ENCODE peak calls at places on chromosomes 2 and 18, in five cellular contexts. U is trophoblast cell, I is H1, D is H9, Q is neuronal stem cell. E is an unnamed sample.
A peak's percentile ranks its signal among the peaks of the same experiment; 100 is the strongest.

GRCh38 chr2:144454466-144455287 is 65.2 kb downstream of the ZEB2 start:
- DNase-seq in D (no peak), Q (no peak), I (no peak), U (peak; percentile 12), E (no peak)

GRCh38 chr2:105840933-105841332 is 96.2 kb downstream of the NCK2 start:
- DNase-seq in Q (no peak), U (peak; percentile 23), D (no peak), I (no peak), E (no peak)

GRCh38 chr2:241904011-241904718 is 34.6 kb downstream of the RTP5 start:
- DNase-seq in I (peak; percentile 45), D (peak; percentile 21), Q (no peak), U (no peak), E (no peak)

GRCh38 chr2:9768388-9768787 is 74.9 kb upstream of the TAF1B start:
- DNase-seq in Q (peak; percentile 51), U (no peak), I (peak; percentile 77), D (peak; percentile 92), E (peak; percentile 32)

GRCh38 chr18:55440988-55441387 is 147.0 kb downstream of the TCF4 start:
- DNase-seq in I (no peak), Q (no peak), D (no peak), U (no peak), E (no peak)

GRCh38 chr18:72502671-72503431 is 41.3 kb downstream of the CBLN2 start:
- DNase-seq in D (no peak), U (no peak), Q (no peak), I (no peak), E (no peak)

GRCh38 chr2:69169990-69170389 is 157.0 kb downstream of the ANTXR1 start:
- DNase-seq in U (no peak), I (no peak), Q (no peak), D (no peak), E (no peak)

GRCh38 chr2:169038338-169038757 is 7.2 kb upstream of the ABCB11 start:
- DNase-seq in D (no peak), Q (no peak), U (peak; percentile 47), I (no peak), E (peak; percentile 29)

GRCh38 chr18:44680271-44681038 is at the start of gene SETBP1:
- DNase-seq in U (peak; percentile 45), I (peak; percentile 74), D (peak; percentile 61), Q (peak; percentile 56), E (peak; percentile 56)

GRCh38 chr2:231294578-231295362 is 96.3 kb downstream of the ARMC9 start:
- DNase-seq in Q (no peak), U (no peak), D (no peak), I (no peak), E (no peak)

GRCh38 chr2:172791953-172792352 is 56.3 kb downstream of the RAPGEF4 start:
- DNase-seq in D (peak; percentile 40), I (no peak), Q (no peak), U (no peak), E (no peak)

DNA sequence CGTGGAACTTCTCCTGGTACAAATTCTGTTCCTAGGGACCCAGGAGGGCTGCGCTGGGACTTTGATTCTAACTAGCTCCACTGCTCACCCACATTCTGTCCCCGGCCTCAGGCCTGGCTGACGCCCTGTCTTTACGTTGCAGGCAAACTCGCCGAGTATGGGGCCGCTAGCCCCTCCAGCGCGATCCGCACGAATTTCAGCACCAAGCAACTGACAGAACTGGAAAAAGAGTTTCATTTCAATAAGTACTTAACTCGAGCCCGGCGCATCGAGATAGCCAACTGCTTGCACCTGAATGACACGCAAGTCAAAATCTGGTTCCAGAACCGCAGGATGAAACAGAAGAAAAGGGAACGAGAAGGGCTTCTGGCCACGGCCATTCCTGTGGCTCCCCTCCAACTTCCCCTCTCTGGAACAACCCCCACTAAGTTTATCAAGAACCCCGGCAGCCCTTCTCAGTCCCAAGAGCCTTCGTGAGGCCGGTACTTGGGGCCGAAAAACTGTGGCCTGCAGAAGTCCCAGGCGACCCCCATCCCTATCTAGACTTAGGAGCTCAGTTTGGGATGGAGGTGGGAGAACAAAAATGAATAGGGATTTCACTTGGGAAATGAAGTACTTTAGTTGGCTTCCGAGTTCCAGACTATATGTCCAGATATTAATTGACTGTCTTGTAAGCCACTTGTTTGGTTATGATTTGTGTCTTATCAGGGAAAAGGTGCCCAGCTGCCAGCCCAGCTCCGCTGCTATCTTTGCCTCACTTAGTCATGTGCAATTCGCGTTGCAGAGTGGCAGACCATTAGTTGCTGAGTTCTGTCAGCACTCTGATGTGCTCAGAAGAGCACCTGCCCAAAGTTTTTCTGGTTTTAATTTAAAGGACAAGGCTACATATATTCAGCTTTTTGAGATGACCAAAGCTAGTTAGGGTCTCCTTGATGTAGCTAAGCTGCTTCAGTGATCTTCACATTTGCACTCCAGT is 1.5 kb downstream of the HOXD1 start:
- DNase-seq in D (peak; percentile 34), I (no peak), U (no peak), Q (no peak), E (no peak)
- H2BK12ac ChIP-seq in D (no peak overlapping the region), I (no peak overlapping the region), U (no peak overlapping the region), Q (no peak overlapping the region), E (no peak overlapping the region)

GRCh38 chr2:20334645-20335203 is 15.9 kb downstream of the PUM2 start:
- DNase-seq in D (no peak), U (no peak), Q (no peak), I (no peak), E (no peak)
- H3K9me3 ChIP-seq in D (no peaks in the 10 kb centered on the region), U (no peaks in the 10 kb centered on the region), Q (no peaks in the 10 kb centered on the region), I (no peaks in the 10 kb centered on the region), E (no peaks in the 10 kb centered on the region)

GRCh38 chr2:45631955-45632354 is 19.5 kb upstream of the PRKCE start:
- DNase-seq in I (no peak), Q (no peak), U (no peak), D (no peak), E (no peak)
- H2BK12ac ChIP-seq in I (no peak overlapping the region), Q (no peak overlapping the region), U (no peak overlapping the region), D (no peak overlapping the region), E (no peak overlapping the region)

GRCh38 chr2:25077792-25078170 is 35.9 kb downstream of the EFR3B start:
- DNase-seq in Q (no peak), D (no peak), U (no peak), I (no peak), E (no peak)
- H3K9me3 ChIP-seq in Q (no peaks in the 10 kb centered on the region), D (no peaks in the 10 kb centered on the region), U (no peaks in the 10 kb centered on the region), I (no peaks in the 10 kb centered on the region), E (no peaks in the 10 kb centered on the region)

GRCh38 chr2:45344071-45344470 is 267.0 kb downstream of the SRBD1 start:
- DNase-seq in D (no peak), Q (no peak), I (peak; percentile 39), U (no peak), E (no peak)
- H2BK12ac ChIP-seq in D (no peak overlapping the region), Q (no peak overlapping the region), I (no peak overlapping the region), U (no peak overlapping the region), E (no peak overlapping the region)

E was measured in mesenchymal stem cell.